ENCODE peak calls at places on chromosome 3, in seven cellular contexts. One of them, this sample, is unnamed.
A peak's percentile ranks its signal among the peaks of the same experiment; 100 is the strongest.

GRCh38 chr3:148528024-148528423 is 169.7 kb upstream of the AGTR1 start:
- DNase-seq in GM06990: no peak
- DNase-seq in astrocyte of the cerebellum: no peak
- DNase-seq in cardiac fibroblast: peak; percentile 64
- DNase-seq in GM12878: no peak
- DNase-seq in HCT116: no peak
- DNase-seq in brain microvascular endothelial cell: no peak
- DNase-seq in this sample: no peak

GRCh38 chr3:171809513-171810277 is 588 bp downstream of the PLD1 start:
- DNase-seq in GM06990: peak; percentile 57
- DNase-seq in astrocyte of the cerebellum: no peak
- DNase-seq in cardiac fibroblast: peak; percentile 96
- DNase-seq in GM12878: no peak
- DNase-seq in HCT116: no peak
- DNase-seq in brain microvascular endothelial cell: peak; percentile 89
- DNase-seq in this sample: no peak

GRCh38 chr3:80451393-80451792 is 683.6 kb upstream of the ROBO1 start:
- DNase-seq in GM06990: no peak
- DNase-seq in astrocyte of the cerebellum: no peak
- DNase-seq in cardiac fibroblast: no peak
- DNase-seq in GM12878: no peak
- DNase-seq in HCT116: no peak
- DNase-seq in brain microvascular endothelial cell: no peak
- DNase-seq in this sample: no peak

GRCh38 chr3:71309342-71309741 is 274.2 kb downstream of the FOXP1 start:
- DNase-seq in GM06990: no peak
- DNase-seq in astrocyte of the cerebellum: no peak
- DNase-seq in cardiac fibroblast: no peak
- DNase-seq in GM12878: no peak
- DNase-seq in HCT116: no peak
- DNase-seq in brain microvascular endothelial cell: no peak
- DNase-seq in this sample: no peak

GRCh38 chr3:185582871-185583270 is 3.2 kb upstream of the SENP2 start:
- DNase-seq in GM06990: peak; percentile 70
- DNase-seq in astrocyte of the cerebellum: no peak
- DNase-seq in cardiac fibroblast: peak; percentile 5
- DNase-seq in GM12878: peak; percentile 66
- DNase-seq in HCT116: no peak
- DNase-seq in brain microvascular endothelial cell: no peak
- DNase-seq in this sample: no peak

GRCh38 chr3:186108106-186108940 is 566 bp downstream of the ETV5 start:
- DNase-seq in GM06990: peak; percentile 53
- DNase-seq in astrocyte of the cerebellum: peak; percentile 39
- DNase-seq in cardiac fibroblast: peak; percentile 71
- DNase-seq in GM12878: no peak
- DNase-seq in HCT116: peak; percentile 33
- DNase-seq in brain microvascular endothelial cell: peak; percentile 61
- DNase-seq in this sample: no peak

GRCh38 chr3:136778865-136779264 is 26.7 kb upstream of the STAG1 start:
- DNase-seq in GM06990: no peak
- DNase-seq in astrocyte of the cerebellum: no peak
- DNase-seq in cardiac fibroblast: no peak
- DNase-seq in GM12878: no peak
- DNase-seq in HCT116: no peak
- DNase-seq in brain microvascular endothelial cell: peak; percentile 19
- DNase-seq in this sample: peak; percentile 60

GRCh38 chr3:118181274-118181673 is 853.4 kb downstream of the IGSF11 start:
- DNase-seq in GM06990: no peak
- DNase-seq in astrocyte of the cerebellum: no peak
- DNase-seq in cardiac fibroblast: no peak
- DNase-seq in GM12878: no peak
- DNase-seq in HCT116: no peak
- DNase-seq in brain microvascular endothelial cell: no peak
- DNase-seq in this sample: no peak

GRCh38 chr3:150236683-150237082 is 171.4 kb upstream of the TSC22D2 start:
- DNase-seq in GM06990: no peak
- DNase-seq in astrocyte of the cerebellum: no peak
- DNase-seq in cardiac fibroblast: no peak
- DNase-seq in GM12878: no peak
- DNase-seq in HCT116: no peak
- DNase-seq in brain microvascular endothelial cell: no peak
- DNase-seq in this sample: no peak

GRCh38 chr3:194364652-194365434 is 4.7 kb downstream of the LRRC15 start:
- DNase-seq in GM06990: no peak
- DNase-seq in astrocyte of the cerebellum: peak; percentile 60
- DNase-seq in cardiac fibroblast: peak; percentile 45
- DNase-seq in GM12878: no peak
- DNase-seq in HCT116: no peak
- DNase-seq in brain microvascular endothelial cell: peak; percentile 4
- DNase-seq in this sample: no peak

GRCh38 chr3:184946922-184947321 is 135.0 kb downstream of the VPS8 start:
- DNase-seq in GM06990: no peak
- DNase-seq in astrocyte of the cerebellum: no peak
- DNase-seq in cardiac fibroblast: no peak
- DNase-seq in GM12878: no peak
- DNase-seq in HCT116: no peak
- DNase-seq in brain microvascular endothelial cell: no peak
- DNase-seq in this sample: no peak

GRCh38 chr3:10556312-10556711 is 50.9 kb upstream of the ATP2B2 start:
- DNase-seq in GM06990: no peak
- DNase-seq in astrocyte of the cerebellum: no peak
- DNase-seq in cardiac fibroblast: no peak
- DNase-seq in GM12878: no peak
- DNase-seq in HCT116: no peak
- DNase-seq in brain microvascular endothelial cell: no peak
- DNase-seq in this sample: no peak

GRCh38 chr3:98784042-98784441 is 20.9 kb downstream of the ST3GAL6 start:
- DNase-seq in GM06990: no peak
- DNase-seq in astrocyte of the cerebellum: no peak
- DNase-seq in cardiac fibroblast: peak; percentile 59
- DNase-seq in GM12878: no peak
- DNase-seq in HCT116: no peak
- DNase-seq in brain microvascular endothelial cell: no peak
- DNase-seq in this sample: no peak

GRCh38 chr3:101195951-101196713 is 124.2 kb downstream of the IMPG2 start:
- DNase-seq in GM06990: no peak
- DNase-seq in astrocyte of the cerebellum: peak; percentile 57
- DNase-seq in cardiac fibroblast: peak; percentile 90
- DNase-seq in GM12878: no peak
- DNase-seq in HCT116: peak; percentile 48
- DNase-seq in brain microvascular endothelial cell: peak; percentile 52
- DNase-seq in this sample: peak; percentile 52

GRCh38 chr3:197599089-197599765 is 43.5 kb upstream of the BDH1 start:
- DNase-seq in GM06990: peak; percentile 57
- DNase-seq in astrocyte of the cerebellum: peak; percentile 57
- DNase-seq in cardiac fibroblast: peak; percentile 86
- DNase-seq in GM12878: peak; percentile 23
- DNase-seq in HCT116: peak; percentile 60
- DNase-seq in brain microvascular endothelial cell: peak; percentile 82
- DNase-seq in this sample: no peak

GRCh38 chr3:31213869-31214486 is 318.7 kb upstream of the STT3B start:
- DNase-seq in GM06990: no peak
- DNase-seq in astrocyte of the cerebellum: no peak
- DNase-seq in cardiac fibroblast: no peak
- DNase-seq in GM12878: peak; percentile 79
- DNase-seq in HCT116: no peak
- DNase-seq in brain microvascular endothelial cell: no peak
- DNase-seq in this sample: no peak

GRCh38 chr3:38549486-38549885 is 53.3 kb downstream of the EXOG start:
- DNase-seq in GM06990: no peak
- DNase-seq in astrocyte of the cerebellum: no peak
- DNase-seq in cardiac fibroblast: no peak
- DNase-seq in GM12878: no peak
- DNase-seq in HCT116: no peak
- DNase-seq in brain microvascular endothelial cell: no peak
- DNase-seq in this sample: no peak

GRCh38 chr3:143328459-143328858 is 208.9 kb downstream of the CHST2 start:
- DNase-seq in GM06990: no peak
- DNase-seq in astrocyte of the cerebellum: no peak
- DNase-seq in cardiac fibroblast: no peak
- DNase-seq in GM12878: no peak
- DNase-seq in HCT116: no peak
- DNase-seq in brain microvascular endothelial cell: no peak
- DNase-seq in this sample: no peak

GRCh38 chr3:182909318-182910040 is 70.9 kb downstream of the DCUN1D1 start:
- DNase-seq in GM06990: no peak
- DNase-seq in astrocyte of the cerebellum: peak; percentile 6
- DNase-seq in cardiac fibroblast: peak; percentile 52
- DNase-seq in GM12878: no peak
- DNase-seq in HCT116: no peak
- DNase-seq in brain microvascular endothelial cell: no peak
- DNase-seq in this sample: peak; percentile 41

GRCh38 chr3:136883967-136884720 is 22.1 kb downstream of the NCK1 start:
- DNase-seq in GM06990: no peak
- DNase-seq in astrocyte of the cerebellum: no peak
- DNase-seq in cardiac fibroblast: no peak
- DNase-seq in GM12878: no peak
- DNase-seq in HCT116: no peak
- DNase-seq in brain microvascular endothelial cell: no peak
- DNase-seq in this sample: no peak

GRCh38 chr3:166282931-166283330 is 445.7 kb upstream of the BCHE start:
- DNase-seq in GM06990: no peak
- DNase-seq in astrocyte of the cerebellum: no peak
- DNase-seq in cardiac fibroblast: no peak
- DNase-seq in GM12878: no peak
- DNase-seq in HCT116: no peak
- DNase-seq in brain microvascular endothelial cell: no peak
- DNase-seq in this sample: no peak

GRCh38 chr3:170049146-170050000 is 11.6 kb downstream of the GPR160 start:
- DNase-seq in GM06990: no peak
- DNase-seq in astrocyte of the cerebellum: no peak
- DNase-seq in cardiac fibroblast: peak; percentile 65
- DNase-seq in GM12878: no peak
- DNase-seq in HCT116: no peak
- DNase-seq in brain microvascular endothelial cell: peak; percentile 42
- DNase-seq in this sample: peak; percentile 73

GRCh38 chr3:100562224-100562857 is 47.1 kb upstream of the ADGRG7 start:
- DNase-seq in GM06990: no peak
- DNase-seq in astrocyte of the cerebellum: no peak
- DNase-seq in cardiac fibroblast: no peak
- DNase-seq in GM12878: no peak
- DNase-seq in HCT116: no peak
- DNase-seq in brain microvascular endothelial cell: no peak
- DNase-seq in this sample: no peak

GRCh38 chr3:61560452-61561373 is 658 bp upstream of the PTPRG start:
- DNase-seq in GM06990: peak; percentile 80
- DNase-seq in astrocyte of the cerebellum: peak; percentile 63
- DNase-seq in cardiac fibroblast: peak; percentile 89
- DNase-seq in GM12878: no peak
- DNase-seq in HCT116: peak; percentile 45
- DNase-seq in brain microvascular endothelial cell: peak; percentile 74
- DNase-seq in this sample: peak; percentile 48
- TF ChIP-seq CTCF in GM06990: peak; percentile 6
- TF ChIP-seq CTCF in astrocyte of the cerebellum: no peak
- TF ChIP-seq CTCF in cardiac fibroblast: peak; percentile 28
- TF ChIP-seq CTCF in GM12878: no peak
- TF ChIP-seq CTCF in HCT116: no peak
- TF ChIP-seq CTCF in brain microvascular endothelial cell: peak; percentile 27
- TF ChIP-seq CTCF in this sample: peak; percentile 13

GRCh38 chr3:190533511-190534282 is 19.8 kb downstream of the IL1RAP start:
- DNase-seq in GM06990: no peak
- DNase-seq in astrocyte of the cerebellum: peak; percentile 88
- DNase-seq in cardiac fibroblast: peak; percentile 97
- DNase-seq in GM12878: no peak
- DNase-seq in HCT116: no peak
- DNase-seq in brain microvascular endothelial cell: peak; percentile 83
- DNase-seq in this sample: peak; percentile 63

GRCh38 chr3:190534386-190534785 is 20.5 kb downstream of the IL1RAP start:
- DNase-seq in GM06990: no peak
- DNase-seq in astrocyte of the cerebellum: no peak
- DNase-seq in cardiac fibroblast: peak; percentile 23
- DNase-seq in GM12878: no peak
- DNase-seq in HCT116: no peak
- DNase-seq in brain microvascular endothelial cell: no peak
- DNase-seq in this sample: no peak

GRCh38 chr3:190532626-190533155 is 18.8 kb downstream of the IL1RAP start:
- DNase-seq in GM06990: no peak
- DNase-seq in astrocyte of the cerebellum: no peak
- DNase-seq in cardiac fibroblast: no peak
- DNase-seq in GM12878: no peak
- DNase-seq in HCT116: no peak
- DNase-seq in brain microvascular endothelial cell: no peak
- DNase-seq in this sample: no peak

GRCh38 chr3:190537131-190537530 is 23.2 kb downstream of the IL1RAP start:
- DNase-seq in GM06990: no peak
- DNase-seq in astrocyte of the cerebellum: no peak
- DNase-seq in cardiac fibroblast: peak; percentile 39
- DNase-seq in GM12878: no peak
- DNase-seq in HCT116: no peak
- DNase-seq in brain microvascular endothelial cell: no peak
- DNase-seq in this sample: no peak

DNA sequence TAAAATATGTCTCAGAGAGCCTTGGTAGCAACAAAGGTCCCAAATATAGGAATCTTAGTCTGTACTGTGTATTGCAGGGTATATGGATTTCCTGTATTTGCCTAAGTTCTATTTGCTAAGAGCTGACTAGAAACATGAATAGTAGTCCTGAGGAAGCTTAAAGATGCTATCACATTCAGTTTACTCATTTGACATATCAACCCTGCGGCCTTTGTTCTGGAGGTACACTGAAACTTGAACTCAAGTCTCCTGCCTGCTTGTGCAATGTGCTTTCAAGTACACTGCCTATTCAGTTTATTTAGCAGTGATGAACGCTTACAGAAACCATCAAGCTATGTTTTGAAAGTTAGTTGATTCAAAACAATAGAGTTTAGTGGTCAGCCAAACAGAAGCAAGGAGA is 21.1 kb downstream of the IL1RAP start:
- DNase-seq in GM06990: no peak
- DNase-seq in astrocyte of the cerebellum: no peak
- DNase-seq in cardiac fibroblast: peak; percentile 48
- DNase-seq in GM12878: no peak
- DNase-seq in HCT116: no peak
- DNase-seq in brain microvascular endothelial cell: no peak
- DNase-seq in this sample: no peak
- H3K4me3 ChIP-seq in GM06990: no peak overlapping the region
- H3K4me3 ChIP-seq in astrocyte of the cerebellum: no peak overlapping the region
- H3K4me3 ChIP-seq in cardiac fibroblast: no peak overlapping the region
- H3K4me3 ChIP-seq in GM12878: no peak overlapping the region
- H3K4me3 ChIP-seq in HCT116: no peak overlapping the region
- H3K4me3 ChIP-seq in brain microvascular endothelial cell: no peak overlapping the region
- H3K4me3 ChIP-seq in this sample: no peak overlapping the region

GRCh38 chr3:74832925-74833324 is 218.5 kb upstream of the CNTN3 start:
- DNase-seq in GM06990: no peak
- DNase-seq in astrocyte of the cerebellum: no peak
- DNase-seq in cardiac fibroblast: no peak
- DNase-seq in GM12878: no peak
- DNase-seq in HCT116: no peak
- DNase-seq in brain microvascular endothelial cell: no peak
- DNase-seq in this sample: no peak
- TF ChIP-seq CTCF in GM06990: no peak
- TF ChIP-seq CTCF in astrocyte of the cerebellum: no peak
- TF ChIP-seq CTCF in cardiac fibroblast: no peak
- TF ChIP-seq CTCF in GM12878: no peak
- TF ChIP-seq CTCF in HCT116: no peak
- TF ChIP-seq CTCF in brain microvascular endothelial cell: no peak
- TF ChIP-seq CTCF in this sample: no peak

DNA sequence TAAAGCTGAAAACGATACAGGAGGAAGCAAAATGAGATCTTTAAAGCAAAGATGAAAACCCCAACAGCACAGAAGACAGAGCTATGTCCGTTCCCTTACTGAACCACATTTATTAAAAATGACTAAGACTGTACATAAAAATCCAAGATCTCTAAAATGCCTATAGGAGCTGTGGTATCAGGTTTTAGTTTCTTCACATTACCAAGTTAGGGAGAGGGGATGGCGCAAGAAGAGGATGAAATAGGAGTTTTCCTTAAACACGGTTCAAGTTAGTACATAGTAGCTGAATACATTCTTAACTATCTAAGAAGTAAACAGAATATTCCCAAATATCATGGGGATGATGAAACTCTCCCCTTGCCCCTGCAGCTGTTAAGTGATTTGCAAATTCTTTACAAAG is 6.3 kb downstream of the EOMES start:
- DNase-seq in GM06990: no peak
- DNase-seq in astrocyte of the cerebellum: no peak
- DNase-seq in cardiac fibroblast: no peak
- DNase-seq in GM12878: no peak
- DNase-seq in HCT116: no peak
- DNase-seq in brain microvascular endothelial cell: no peak
- DNase-seq in this sample: no peak
- H3K4me3 ChIP-seq in GM06990: no peak overlapping the region
- H3K4me3 ChIP-seq in astrocyte of the cerebellum: no peak overlapping the region
- H3K4me3 ChIP-seq in cardiac fibroblast: no peak overlapping the region
- H3K4me3 ChIP-seq in GM12878: no peak overlapping the region
- H3K4me3 ChIP-seq in HCT116: no peak overlapping the region
- H3K4me3 ChIP-seq in brain microvascular endothelial cell: no peak overlapping the region
- H3K4me3 ChIP-seq in this sample: no peak overlapping the region